ENCODE peak calls at places on chromosome 2, in six cellular contexts. One of them, this sample, is unnamed.

GRCh38 chr2:115574667-115575066 is 1132.2 kb downstream of the DPP10 start:
- DNase-seq in fibroblast of lung: no peak
- DNase-seq in SK-N-SH: no peak
- DNase-seq in neural crest cell: no peak
- DNase-seq in epithelial cell of esophagus: no peak
- DNase-seq in astrocyte of the spinal cord: no peak
- DNase-seq in this sample: no peak

GRCh38 chr2:196113061-196113974 is 44.7 kb upstream of the DNAH7 start:
- DNase-seq in astrocyte of the spinal cord: peak; percentile 89
- DNase-seq in neural crest cell: no peak
- DNase-seq in epithelial cell of esophagus: peak; percentile 26
- DNase-seq in SK-N-SH: no peak
- DNase-seq in fibroblast of lung: peak; percentile 72
- DNase-seq in this sample: no peak

GRCh38 chr2:119231975-119232665 is 8.5 kb downstream of the STEAP3 start:
- DNase-seq in astrocyte of the spinal cord: peak; percentile 57
- DNase-seq in epithelial cell of esophagus: peak; percentile 74
- DNase-seq in neural crest cell: no peak
- DNase-seq in SK-N-SH: no peak
- DNase-seq in fibroblast of lung: peak; percentile 24
- DNase-seq in this sample: no peak

GRCh38 chr2:29544917-29545316 is 376.5 kb downstream of the ALK start:
- DNase-seq in fibroblast of lung: no peak
- DNase-seq in epithelial cell of esophagus: no peak
- DNase-seq in SK-N-SH: no peak
- DNase-seq in astrocyte of the spinal cord: no peak
- DNase-seq in neural crest cell: no peak
- DNase-seq in this sample: no peak

GRCh38 chr2:46481541-46482193 is 2.3 kb downstream of the TMEM247 start:
- DNase-seq in astrocyte of the spinal cord: peak; percentile 81
- DNase-seq in neural crest cell: no peak
- DNase-seq in epithelial cell of esophagus: peak; percentile 79
- DNase-seq in fibroblast of lung: peak; percentile 97
- DNase-seq in SK-N-SH: no peak
- DNase-seq in this sample: no peak

GRCh38 chr2:133841905-133842304 is 273.6 kb upstream of the NCKAP5 start:
- DNase-seq in neural crest cell: no peak
- DNase-seq in epithelial cell of esophagus: peak; percentile 95
- DNase-seq in fibroblast of lung: peak; percentile 76
- DNase-seq in astrocyte of the spinal cord: peak; percentile 95
- DNase-seq in SK-N-SH: no peak
- DNase-seq in this sample: no peak

GRCh38 chr2:147829106-147829505 is 15.7 kb upstream of the ACVR2A start:
- DNase-seq in neural crest cell: no peak
- DNase-seq in fibroblast of lung: peak; percentile 95
- DNase-seq in astrocyte of the spinal cord: peak; percentile 87
- DNase-seq in epithelial cell of esophagus: peak; percentile 50
- DNase-seq in SK-N-SH: no peak
- DNase-seq in this sample: no peak

GRCh38 chr2:237590272-237591020 is at the start of gene RAB17:
- DNase-seq in SK-N-SH: no peak
- DNase-seq in fibroblast of lung: peak; percentile 28
- DNase-seq in astrocyte of the spinal cord: peak; percentile 36
- DNase-seq in neural crest cell: no peak
- DNase-seq in epithelial cell of esophagus: peak; percentile 75
- DNase-seq in this sample: no peak

GRCh38 chr2:155223781-155224406 is 525.4 kb downstream of the KCNJ3 start:
- DNase-seq in epithelial cell of esophagus: peak; percentile 20
- DNase-seq in SK-N-SH: peak; percentile 9
- DNase-seq in neural crest cell: no peak
- DNase-seq in fibroblast of lung: peak; percentile 0
- DNase-seq in astrocyte of the spinal cord: peak; percentile 19
- DNase-seq in this sample: no peak

GRCh38 chr2:205148756-205149155 is 533.5 kb upstream of the NRP2 start:
- DNase-seq in SK-N-SH: no peak
- DNase-seq in neural crest cell: no peak
- DNase-seq in astrocyte of the spinal cord: no peak
- DNase-seq in fibroblast of lung: no peak
- DNase-seq in epithelial cell of esophagus: no peak
- DNase-seq in this sample: no peak

GRCh38 chr2:151973901-151974199 is 125.0 kb downstream of the CACNB4 start:
- DNase-seq in fibroblast of lung: peak; percentile 28
- DNase-seq in epithelial cell of esophagus: peak; percentile 36
- DNase-seq in SK-N-SH: peak; percentile 73
- DNase-seq in neural crest cell: peak; percentile 43
- DNase-seq in astrocyte of the spinal cord: peak; percentile 38
- DNase-seq in this sample: no peak

GRCh38 chr2:151040036-151040435 is 221.6 kb downstream of the RBM43 start:
- DNase-seq in fibroblast of lung: peak; percentile 72
- DNase-seq in astrocyte of the spinal cord: no peak
- DNase-seq in epithelial cell of esophagus: peak; percentile 92
- DNase-seq in neural crest cell: no peak
- DNase-seq in SK-N-SH: no peak
- DNase-seq in this sample: peak; percentile 11

GRCh38 chr2:10170256-10170655 is 47.7 kb downstream of the RRM2 start:
- DNase-seq in fibroblast of lung: peak; percentile 50
- DNase-seq in epithelial cell of esophagus: no peak
- DNase-seq in astrocyte of the spinal cord: peak; percentile 30
- DNase-seq in neural crest cell: no peak
- DNase-seq in SK-N-SH: peak; percentile 63
- DNase-seq in this sample: no peak

GRCh38 chr2:54384301-54385035 is 71.7 kb upstream of the SPTBN1 start:
- DNase-seq in fibroblast of lung: no peak
- DNase-seq in neural crest cell: no peak
- DNase-seq in astrocyte of the spinal cord: no peak
- DNase-seq in SK-N-SH: no peak
- DNase-seq in epithelial cell of esophagus: no peak
- DNase-seq in this sample: no peak

GRCh38 chr2:3638456-3638810 is 19.6 kb upstream of the ALLC start:
- DNase-seq in fibroblast of lung: no peak
- DNase-seq in epithelial cell of esophagus: no peak
- DNase-seq in neural crest cell: no peak
- DNase-seq in astrocyte of the spinal cord: no peak
- DNase-seq in SK-N-SH: no peak
- DNase-seq in this sample: no peak

GRCh38 chr2:190360561-190360960 is 17.2 kb downstream of the INPP1 start:
- DNase-seq in fibroblast of lung: no peak
- DNase-seq in neural crest cell: no peak
- DNase-seq in epithelial cell of esophagus: peak; percentile 27
- DNase-seq in astrocyte of the spinal cord: no peak
- DNase-seq in SK-N-SH: no peak
- DNase-seq in this sample: no peak

GRCh38 chr2:12844511-12844910 is 127.8 kb downstream of the TRIB2 start:
- DNase-seq in astrocyte of the spinal cord: no peak
- DNase-seq in SK-N-SH: no peak
- DNase-seq in neural crest cell: no peak
- DNase-seq in epithelial cell of esophagus: no peak
- DNase-seq in fibroblast of lung: no peak
- DNase-seq in this sample: no peak

GRCh38 chr2:49080681-49081080 is 73.6 kb downstream of the FSHR start:
- DNase-seq in neural crest cell: no peak
- DNase-seq in SK-N-SH: no peak
- DNase-seq in epithelial cell of esophagus: no peak
- DNase-seq in fibroblast of lung: no peak
- DNase-seq in astrocyte of the spinal cord: no peak
- DNase-seq in this sample: no peak

GRCh38 chr2:219886615-219887014 is 259.2 kb downstream of the SLC4A3 start:
- DNase-seq in epithelial cell of esophagus: peak; percentile 68
- DNase-seq in fibroblast of lung: no peak
- DNase-seq in astrocyte of the spinal cord: no peak
- DNase-seq in neural crest cell: no peak
- DNase-seq in SK-N-SH: no peak
- DNase-seq in this sample: no peak

GRCh38 chr2:231292472-231293134 is 94.2 kb downstream of the ARMC9 start:
- DNase-seq in fibroblast of lung: no peak
- DNase-seq in SK-N-SH: no peak
- DNase-seq in astrocyte of the spinal cord: no peak
- DNase-seq in neural crest cell: no peak
- DNase-seq in epithelial cell of esophagus: no peak
- DNase-seq in this sample: no peak

GRCh38 chr2:57080035-57080434 is 896.2 kb downstream of the CCDC85A start:
- DNase-seq in SK-N-SH: no peak
- DNase-seq in astrocyte of the spinal cord: no peak
- DNase-seq in fibroblast of lung: peak; percentile 83
- DNase-seq in epithelial cell of esophagus: peak; percentile 74
- DNase-seq in neural crest cell: no peak
- DNase-seq in this sample: no peak

GRCh38 chr2:16215892-16216554 is 275.7 kb downstream of the MYCN start:
- DNase-seq in fibroblast of lung: no peak
- DNase-seq in epithelial cell of esophagus: no peak
- DNase-seq in neural crest cell: no peak
- DNase-seq in SK-N-SH: no peak
- DNase-seq in astrocyte of the spinal cord: no peak
- DNase-seq in this sample: no peak

GRCh38 chr2:47751856-47752414 is 31.0 kb upstream of the MSH6 start:
- DNase-seq in fibroblast of lung: no peak
- DNase-seq in neural crest cell: no peak
- DNase-seq in epithelial cell of esophagus: no peak
- DNase-seq in SK-N-SH: no peak
- DNase-seq in astrocyte of the spinal cord: no peak
- DNase-seq in this sample: no peak

GRCh38 chr2:238106698-238107524 is 6.8 kb downstream of the ESPNL start:
- DNase-seq in neural crest cell: no peak
- DNase-seq in SK-N-SH: peak; percentile 50
- DNase-seq in epithelial cell of esophagus: peak; percentile 26
- DNase-seq in astrocyte of the spinal cord: no peak
- DNase-seq in fibroblast of lung: peak; percentile 6
- DNase-seq in this sample: peak; percentile 69

GRCh38 chr2:65158557-65158956 is 28.7 kb upstream of the RAB1A start:
- DNase-seq in SK-N-SH: no peak
- DNase-seq in fibroblast of lung: no peak
- DNase-seq in epithelial cell of esophagus: no peak
- DNase-seq in astrocyte of the spinal cord: no peak
- DNase-seq in neural crest cell: no peak
- DNase-seq in this sample: no peak

GRCh38 chr2:65156041-65156440 is 26.1 kb upstream of the RAB1A start:
- DNase-seq in fibroblast of lung: no peak
- DNase-seq in neural crest cell: no peak
- DNase-seq in astrocyte of the spinal cord: no peak
- DNase-seq in SK-N-SH: no peak
- DNase-seq in epithelial cell of esophagus: no peak
- DNase-seq in this sample: no peak

GRCh38 chr2:65159261-65159660 is 29.4 kb upstream of the RAB1A start:
- DNase-seq in SK-N-SH: no peak
- DNase-seq in astrocyte of the spinal cord: no peak
- DNase-seq in neural crest cell: no peak
- DNase-seq in fibroblast of lung: no peak
- DNase-seq in epithelial cell of esophagus: no peak
- DNase-seq in this sample: no peak

GRCh38 chr2:65153515-65153914 is 23.6 kb upstream of the RAB1A start:
- DNase-seq in epithelial cell of esophagus: peak; percentile 90
- DNase-seq in SK-N-SH: no peak
- DNase-seq in neural crest cell: no peak
- DNase-seq in astrocyte of the spinal cord: no peak
- DNase-seq in fibroblast of lung: no peak
- DNase-seq in this sample: no peak
- TF ChIP-seq CTCF in epithelial cell of esophagus: no peak
- TF ChIP-seq CTCF in SK-N-SH: no peak
- TF ChIP-seq CTCF in neural crest cell: no peak
- TF ChIP-seq CTCF in astrocyte of the spinal cord: no peak
- TF ChIP-seq CTCF in fibroblast of lung: no peak
- TF ChIP-seq CTCF in this sample: no peak

GRCh38 chr2:139949242-139949972 is 1169.2 kb upstream of the NXPH2 start:
- DNase-seq in SK-N-SH: no peak
- DNase-seq in neural crest cell: no peak
- DNase-seq in epithelial cell of esophagus: no peak
- DNase-seq in fibroblast of lung: no peak
- DNase-seq in astrocyte of the spinal cord: no peak
- DNase-seq in this sample: no peak

GRCh38 chr2:139940701-139941100 is 1160.5 kb upstream of the NXPH2 start:
- DNase-seq in epithelial cell of esophagus: no peak
- DNase-seq in fibroblast of lung: no peak
- DNase-seq in astrocyte of the spinal cord: peak; percentile 4
- DNase-seq in neural crest cell: no peak
- DNase-seq in SK-N-SH: no peak
- DNase-seq in this sample: no peak

GRCh38 chr2:139946690-139947089 is 1166.5 kb upstream of the NXPH2 start:
- DNase-seq in astrocyte of the spinal cord: no peak
- DNase-seq in fibroblast of lung: no peak
- DNase-seq in neural crest cell: no peak
- DNase-seq in SK-N-SH: peak; percentile 1
- DNase-seq in epithelial cell of esophagus: peak; percentile 4
- DNase-seq in this sample: peak; percentile 11
- TF ChIP-seq CTCF in astrocyte of the spinal cord: no peak
- TF ChIP-seq CTCF in fibroblast of lung: no peak
- TF ChIP-seq CTCF in neural crest cell: peak; percentile 29
- TF ChIP-seq CTCF in SK-N-SH: no peak
- TF ChIP-seq CTCF in epithelial cell of esophagus: peak; percentile 11
- TF ChIP-seq CTCF in this sample: peak; percentile 42

DNA sequence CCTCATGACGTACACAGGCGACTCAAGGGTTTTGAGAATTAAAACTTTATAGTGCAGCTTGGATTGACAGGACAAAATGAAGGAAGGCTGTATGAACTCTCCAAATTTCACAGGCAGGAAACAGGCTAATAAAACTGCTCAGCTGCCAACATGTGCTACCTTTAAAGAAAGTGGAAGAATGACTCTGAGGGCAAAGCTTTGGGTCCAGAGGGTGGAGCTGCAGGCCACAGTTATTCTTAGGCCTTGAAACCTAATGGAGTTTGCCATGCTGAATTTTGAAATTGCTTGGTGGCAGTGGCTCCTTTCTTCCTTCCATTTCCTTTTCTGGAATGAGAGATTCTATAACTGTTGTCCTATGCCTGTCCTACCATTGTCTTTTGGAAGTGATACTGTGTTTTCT is 34.8 kb downstream of the HAT1 start:
- DNase-seq in SK-N-SH: no peak
- DNase-seq in fibroblast of lung: peak; percentile 6
- DNase-seq in neural crest cell: no peak
- DNase-seq in astrocyte of the spinal cord: no peak
- DNase-seq in epithelial cell of esophagus: peak; percentile 15
- DNase-seq in this sample: no peak
- TF ChIP-seq CTCF in SK-N-SH: no peak
- TF ChIP-seq CTCF in fibroblast of lung: no peak
- TF ChIP-seq CTCF in neural crest cell: peak; percentile 19
- TF ChIP-seq CTCF in astrocyte of the spinal cord: no peak
- TF ChIP-seq CTCF in epithelial cell of esophagus: peak; percentile 23
- TF ChIP-seq CTCF in this sample: no peak

GRCh38 chr2:69510204-69510603 is 73.0 kb upstream of the NFU1 start:
- DNase-seq in epithelial cell of esophagus: no peak
- DNase-seq in astrocyte of the spinal cord: no peak
- DNase-seq in SK-N-SH: no peak
- DNase-seq in fibroblast of lung: no peak
- DNase-seq in neural crest cell: no peak
- DNase-seq in this sample: no peak

GRCh38 chr2:69512446-69512845 is 75.2 kb upstream of the NFU1 start:
- DNase-seq in epithelial cell of esophagus: no peak
- DNase-seq in neural crest cell: no peak
- DNase-seq in SK-N-SH: no peak
- DNase-seq in astrocyte of the spinal cord: no peak
- DNase-seq in fibroblast of lung: no peak
- DNase-seq in this sample: no peak

GRCh38 chr2:69517410-69517809 is 80.2 kb upstream of the NFU1 start:
- DNase-seq in SK-N-SH: no peak
- DNase-seq in fibroblast of lung: no peak
- DNase-seq in astrocyte of the spinal cord: no peak
- DNase-seq in neural crest cell: no peak
- DNase-seq in epithelial cell of esophagus: peak; percentile 68
- DNase-seq in this sample: no peak

GRCh38 chr2:69514836-69515235 is 77.6 kb upstream of the NFU1 start:
- DNase-seq in fibroblast of lung: peak; percentile 54
- DNase-seq in neural crest cell: no peak
- DNase-seq in SK-N-SH: no peak
- DNase-seq in epithelial cell of esophagus: no peak
- DNase-seq in astrocyte of the spinal cord: no peak
- DNase-seq in this sample: peak; percentile 39

GRCh38 chr2:69514406-69514805 is 77.2 kb upstream of the NFU1 start:
- DNase-seq in SK-N-SH: no peak
- DNase-seq in epithelial cell of esophagus: no peak
- DNase-seq in neural crest cell: no peak
- DNase-seq in fibroblast of lung: peak; percentile 90
- DNase-seq in astrocyte of the spinal cord: peak; percentile 89
- DNase-seq in this sample: no peak
- TF ChIP-seq CTCF in SK-N-SH: no peak
- TF ChIP-seq CTCF in epithelial cell of esophagus: no peak
- TF ChIP-seq CTCF in neural crest cell: no peak
- TF ChIP-seq CTCF in fibroblast of lung: no peak
- TF ChIP-seq CTCF in astrocyte of the spinal cord: peak; percentile 22
- TF ChIP-seq CTCF in this sample: no peak